ENCODE peak calls at places on chromosome 4, in four cellular contexts. E is GM04503; R is posterior vena cava; M is activated CD4-positive, alpha-beta memory T cell treated with anti-CD3 and anti-CD28 coated beads for 36 hours. G is an unnamed sample.

GRCh38 chr4:185657191-185657590 is 121.9 kb upstream of the PDLIM3 start:
- DNase-seq in R (no peak), E (no peak), M (no peak), G (no peak)

GRCh38 chr4:81687470-81687869 is 215.8 kb upstream of the RASGEF1B start:
- DNase-seq in E (no peak), M (no peak), R (no peak), G (no peak)

GRCh38 chr4:15925830-15926229 is 12.7 kb downstream of the FGFBP1 start:
- DNase-seq in M (no peak), E (no peak), R (no peak), G (no peak)

GRCh38 chr4:8387615-8388266 is 52.8 kb downstream of the ACOX3 start:
- DNase-seq in R (no peak), E (no peak), M (no peak), G (no peak)

GRCh38 chr4:2494992-2495391 is 26.1 kb downstream of the RNF4 start:
- DNase-seq in R (no peak), M (no peak), E (no peak), G (peak)

GRCh38 chr4:38137080-38137479 is 176.9 kb downstream of the PTTG2 start:
- DNase-seq in R (no peak), M (no peak), E (no peak), G (no peak)

GRCh38 chr4:174283507-174284180 is at the start of the genes CEP44 and FBXO8:
- DNase-seq in E (peak), M (peak), R (peak), G (peak)

GRCh38 chr4:103405415-103405814 is 207.3 kb upstream of the CENPE start:
- DNase-seq in E (no peak), R (no peak), M (no peak), G (no peak)

GRCh38 chr4:2159931-2160330 is 82.0 kb downstream of the HAUS3 start:
- DNase-seq in E (no peak), M (no peak), R (no peak), G (no peak)

GRCh38 chr4:84683065-84683464 is 100.1 kb downstream of the CDS1 start:
- DNase-seq in R (no peak), E (no peak), M (no peak), G (no peak)

GRCh38 chr4:161546902-161547301 is 616.9 kb downstream of the FSTL5 start:
- DNase-seq in E (no peak), R (no peak), M (no peak), G (no peak)

GRCh38 chr4:140308366-140309123 is 64.9 kb upstream of the SCOC start:
- DNase-seq in E (no peak), M (no peak), R (peak), G (no peak)

GRCh38 chr4:7828011-7828720 is 111.5 kb downstream of the AFAP1 start:
- DNase-seq in M (peak), E (peak), R (peak), G (no peak)

GRCh38 chr4:39855909-39856512 is 121.7 kb downstream of the PDS5A start:
- DNase-seq in M (no peak), R (no peak), E (no peak), G (no peak)

GRCh38 chr4:26065833-26066232 is 151.8 kb downstream of the SMIM20 start:
- DNase-seq in R (no peak), M (no peak), E (no peak), G (no peak)

GRCh38 chr4:88744609-88745008 is 47.0 kb upstream of the NAP1L5 start:
- DNase-seq in E (no peak), M (no peak), R (no peak), G (no peak)

GRCh38 chr4:74453037-74453635 is 8.2 kb downstream of the AREG start:
- DNase-seq in M (no peak), E (no peak), R (no peak), G (no peak)

GRCh38 chr4:89598602-89599001 is 238.4 kb downstream of the SNCA start:
- DNase-seq in E (no peak), R (no peak), M (no peak), G (no peak)

GRCh38 chr4:7439699-7440098 is 5.0 kb upstream of the PSAPL1 start:
- DNase-seq in R (no peak), M (no peak), E (no peak), G (no peak)

GRCh38 chr4:184409911-184410692 is 64.2 kb downstream of the IRF2 start:
- DNase-seq in R (no peak), M (peak), E (no peak), G (no peak)

GRCh38 chr4:105241456-105241855 is 94.8 kb downstream of the TET2 start:
- DNase-seq in E (no peak), R (no peak), M (no peak), G (no peak)

GRCh38 chr4:140049924-140050681 is 103.9 kb downstream of the MAML3 start:
- DNase-seq in M (peak), E (no peak), R (no peak), G (no peak)

GRCh38 chr4:74665346-74665745 is 129.0 kb downstream of the BTC start:
- DNase-seq in E (no peak), R (no peak), M (peak), G (no peak)

GRCh38 chr4:10185518-10186227 is 69.1 kb upstream of the WDR1 start:
- DNase-seq in E (no peak), R (no peak), M (no peak), G (no peak)

GRCh38 chr4:186714006-186714675 is 9.5 kb downstream of the FAT1 start:
- DNase-seq in E (no peak), R (no peak), M (no peak), G (no peak)

GRCh38 chr4:177128306-177128705 is 181.4 kb upstream of the NEIL3 start:
- DNase-seq in E (peak), M (no peak), R (no peak), G (no peak)